ENCODE peak calls at places on chromosomes 5 and 9, in six cellular contexts. M, V, U, L, H and W are unnamed samples.

GRCh38 chr5:139638736-139639618 is 9.2 kb upstream of the CXXC5 start:
- DNase-seq in M (peak), V (no peak), U (no peak), L (no peak), H (peak), W (no peak)

GRCh38 chr5:97338729-97339128 is 155.7 kb upstream of the RIOK2 start:
- DNase-seq in M (no peak), V (no peak), U (no peak), L (no peak), H (no peak), W (no peak)

GRCh38 chr5:58107704-58108103 is 352.2 kb downstream of the PLK2 start:
- DNase-seq in M (no peak), V (no peak), U (no peak), L (no peak), H (no peak), W (no peak)

GRCh38 chr9:134759001-134759607 is 117.5 kb downstream of the COL5A1 start:
- DNase-seq in M (no peak), V (no peak), U (no peak), L (no peak), H (no peak), W (no peak)

GRCh38 chr5:83817591-83817990 is 96.9 kb upstream of the HAPLN1 start:
- DNase-seq in M (no peak), V (no peak), U (no peak), L (no peak), H (no peak), W (no peak)

GRCh38 chr9:74570879-74571512 is 73.9 kb downstream of the RORB start:
- DNase-seq in M (peak), V (no peak), U (peak), L (no peak), H (peak), W (peak)

GRCh38 chr5:109853362-109853761 is 163.6 kb downstream of the MAN2A1 start:
- DNase-seq in M (no peak), V (no peak), U (no peak), L (no peak), H (no peak), W (no peak)

GRCh38 chr5:82538339-82539034 is 260.3 kb upstream of the RPS23 start:
- DNase-seq in M (no peak), V (no peak), U (no peak), L (no peak), H (peak), W (no peak)

GRCh38 chr5:81233080-81233634 is at the start of gene CKMT2:
- DNase-seq in M (no peak), V (peak), U (no peak), L (no peak), H (no peak), W (peak)

GRCh38 chr9:79731483-79731882 is 159.7 kb downstream of the TLE4 start:
- DNase-seq in M (no peak), V (no peak), U (no peak), L (peak), H (no peak), W (no peak)

GRCh38 chr5:1008451-1009358 is at the start of gene NKD2:
- DNase-seq in M (peak), V (no peak), U (no peak), L (no peak), H (peak), W (peak)

GRCh38 chr9:77735515-77735914 is 87.4 kb upstream of the GNA14 start:
- DNase-seq in M (no peak), V (no peak), U (no peak), L (no peak), H (no peak), W (no peak)

GRCh38 chr5:37842048-37842447 is 2.2 kb upstream of the GDNF start:
- DNase-seq in M (no peak), V (no peak), U (no peak), L (no peak), H (no peak), W (no peak)

GRCh38 chr5:112551437-112552018 is 132.5 kb upstream of the EPB41L4A start:
- DNase-seq in M (peak), V (no peak), U (peak), L (no peak), H (peak), W (peak)

GRCh38 chr5:1745806-1746370 is 53.7 kb downstream of the MRPL36 start:
- DNase-seq in M (no peak), V (no peak), U (no peak), L (no peak), H (no peak), W (no peak)

GRCh38 chr5:14186132-14186830 is 43.1 kb downstream of the TRIO start:
- DNase-seq in M (no peak), V (no peak), U (no peak), L (no peak), H (no peak), W (no peak)

GRCh38 chr5:17802256-17802655 is 168.0 kb downstream of the TAF11L14 start:
- DNase-seq in M (no peak), V (no peak), U (no peak), L (no peak), H (no peak), W (no peak)

GRCh38 chr5:82639393-82640144 is 361.4 kb upstream of the RPS23 start:
- DNase-seq in M (no peak), V (no peak), U (no peak), L (no peak), H (no peak), W (no peak)

GRCh38 chr5:69206528-69207190 is 17.3 kb downstream of the CENPH start:
- DNase-seq in M (no peak), V (no peak), U (peak), L (no peak), H (no peak), W (no peak)

GRCh38 chr5:176732306-176732705 is 78.1 kb upstream of the UNC5A start:
- DNase-seq in M (no peak), V (no peak), U (no peak), L (no peak), H (no peak), W (no peak)

GRCh38 chr9:120783611-120784047 is 9.6 kb downstream of the FBXW2 start:
- DNase-seq in M (no peak), V (no peak), U (no peak), L (no peak), H (no peak), W (no peak)

GRCh38 chr5:168106008-168106761 is 185.3 kb upstream of the WWC1 start:
- DNase-seq in M (no peak), V (no peak), U (no peak), L (no peak), H (no peak), W (no peak)

GRCh38 chr5:24819841-24820240 is 175.1 kb upstream of the CDH10 start:
- DNase-seq in M (no peak), V (no peak), U (no peak), L (no peak), H (no peak), W (no peak)

GRCh38 chr9:71592400-71592799 is 175.9 kb downstream of the CEMIP2 start:
- DNase-seq in M (no peak), V (no peak), U (no peak), L (no peak), H (no peak), W (no peak)

GRCh38 chr9:123798203-123798602 is 131.7 kb downstream of the DENND1A start:
- DNase-seq in M (no peak), V (no peak), U (no peak), L (no peak), H (no peak), W (no peak)
- TF ChIP-seq JUND in M (no peak), V (no peak), U (no peak), L (no peak), H (no peak), W (no peak)

DNA sequence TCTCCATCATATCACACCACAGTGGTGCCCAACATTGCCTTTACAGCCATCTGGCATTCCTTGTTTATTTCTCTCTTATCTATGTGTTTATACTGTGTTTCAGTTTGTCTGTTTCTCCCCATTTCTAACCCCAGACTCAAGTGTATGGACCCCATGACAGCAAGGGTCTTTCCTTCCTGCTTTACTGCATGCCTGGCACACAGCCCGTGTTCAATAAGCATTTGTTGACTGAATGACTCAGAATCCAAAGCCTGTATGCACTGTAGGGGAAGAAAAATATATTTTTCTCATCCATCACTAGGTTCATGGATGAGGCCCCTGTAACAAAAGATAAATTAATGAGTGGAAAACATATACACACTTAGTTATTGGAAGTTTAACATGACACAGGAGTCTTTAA is 190.8 kb upstream of the SEMA6A start:
- DNase-seq in M (no peak), V (no peak), U (no peak), L (no peak), H (no peak), W (no peak)
- TF ChIP-seq JUND in M (no peak), V (no peak), U (no peak), L (no peak), H (no peak), W (no peak)

GRCh38 chr9:116156621-116157314 is 3.2 kb downstream of the PAPPA start:
- DNase-seq in M (no peak), V (no peak), U (no peak), L (no peak), H (peak), W (peak)
- TF ChIP-seq JUND in M (peak), V (no peak), U (no peak), L (no peak), H (no peak), W (no peak)

GRCh38 chr9:89273528-89274279 is 37.3 kb upstream of the CKS2 start:
- DNase-seq in M (no peak), V (no peak), U (no peak), L (no peak), H (no peak), W (no peak)

GRCh38 chr9:89277043-89277442 is 34.0 kb upstream of the CKS2 start:
- DNase-seq in M (no peak), V (no peak), U (no peak), L (no peak), H (no peak), W (no peak)

GRCh38 chr9:89277454-89277853 is 33.5 kb upstream of the CKS2 start:
- DNase-seq in M (no peak), V (no peak), U (no peak), L (peak), H (no peak), W (no peak)

GRCh38 chr9:89278551-89278950 is 32.4 kb upstream of the CKS2 start:
- DNase-seq in M (no peak), V (no peak), U (no peak), L (no peak), H (no peak), W (no peak)

DNA sequence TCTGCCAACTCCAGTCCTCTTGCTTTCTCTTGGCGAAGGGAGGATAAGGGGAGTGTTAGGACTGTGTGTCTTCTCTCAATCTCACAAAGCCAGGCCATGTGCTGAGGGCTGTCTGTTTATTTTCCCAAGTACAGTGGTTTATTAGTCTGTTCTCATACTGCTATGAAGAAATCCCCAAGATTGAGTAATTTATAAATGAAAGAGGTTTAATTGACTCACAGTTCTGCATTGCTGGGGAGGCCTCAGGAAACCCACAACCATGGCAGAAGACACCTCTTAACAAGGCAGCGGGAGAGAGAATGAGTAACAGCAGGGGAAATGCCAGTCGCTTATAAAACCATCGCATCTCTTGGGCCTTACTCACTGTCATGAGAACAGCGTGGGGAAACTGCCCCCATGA is 36.2 kb upstream of the CKS2 start:
- DNase-seq in M (no peak), V (no peak), U (no peak), L (no peak), H (no peak), W (no peak)
- TF ChIP-seq JUND in M (no peak), V (no peak), U (no peak), L (no peak), H (no peak), W (no peak)